ENCODE peak calls at places on chromosomes 13 and 19, in ten cellular contexts. K, F, T, S, U, J, O, Q, C and W are unnamed samples.

GRCh38 chr19:8654591-8655339 is 24.3 kb downstream of the NFILZ start:
- DNase-seq in F (peak), K (peak), Q (peak), U (peak), T (peak), S (peak), J (peak), C (peak), O (peak), W (peak)

GRCh38 chr13:73865027-73865426 is 269.2 kb downstream of the KLF12 start:
- DNase-seq in T (no peak), K (no peak), F (no peak), U (no peak), Q (no peak), J (no peak), O (no peak), C (no peak), S (no peak), W (no peak)

GRCh38 chr13:113818700-113819295 is 45.1 kb downstream of the GAS6 start:
- DNase-seq in K (no peak), O (no peak), C (no peak), U (no peak), T (no peak), F (no peak), J (no peak), Q (no peak), S (no peak), W (no peak)

GRCh38 chr13:30042272-30042671 is 191.9 kb upstream of the UBL3 start:
- DNase-seq in U (no peak), S (no peak), O (no peak), J (no peak), Q (no peak), C (no peak), K (no peak), F (no peak), T (no peak), W (no peak)

GRCh38 chr19:29539668-29540067 is 13.9 kb downstream of the VSTM2B start:
- DNase-seq in K (no peak), U (no peak), O (no peak), T (no peak), S (no peak), Q (no peak), F (no peak), J (no peak), C (no peak), W (no peak)

GRCh38 chr19:3825286-3825956 is 39.2 kb upstream of the MATK start:
- DNase-seq in U (no peak), F (no peak), K (no peak), C (no peak), J (no peak), T (no peak), S (no peak), Q (no peak), O (no peak), W (no peak)

GRCh38 chr19:49808762-49809154 is 4.3 kb downstream of the FUZ start:
- DNase-seq in Q (peak), U (peak), K (peak), O (peak), F (peak), T (peak), S (peak), J (peak), C (peak), W (peak)

GRCh38 chr19:10991521-10992081 is 30.8 kb downstream of the SMARCA4 start:
- DNase-seq in K (no peak), T (no peak), S (no peak), Q (no peak), F (no peak), U (no peak), O (no peak), C (no peak), J (no peak), W (no peak)

GRCh38 chr13:71659427-71659826 is 207.6 kb downstream of the DACH1 start:
- DNase-seq in U (no peak), J (no peak), S (peak), Q (no peak), C (no peak), O (no peak), T (no peak), K (no peak), F (no peak), W (no peak)

GRCh38 chr19:32351807-32352630 is 6.6 kb downstream of the ZNF507 start:
- DNase-seq in T (no peak), F (no peak), S (peak), K (no peak), O (no peak), J (no peak), Q (no peak), C (no peak), U (peak), W (no peak)

GRCh38 chr19:42281175-42282035 is 12.4 kb downstream of the CIC start:
- DNase-seq in K (no peak), F (no peak), Q (peak), T (peak), U (peak), S (peak), J (no peak), O (peak), C (peak), W (peak)

GRCh38 chr13:30805132-30805537 is 69.8 kb downstream of the ALOX5AP start:
- DNase-seq in T (no peak), U (no peak), S (no peak), F (no peak), Q (no peak), O (no peak), J (no peak), K (no peak), C (no peak), W (no peak)

GRCh38 chr13:32790731-32791130 is 204.5 kb downstream of the PDS5B start:
- DNase-seq in Q (no peak), U (no peak), J (no peak), F (no peak), O (no peak), T (no peak), S (no peak), K (no peak), C (no peak), W (peak)

GRCh38 chr13:71412231-71412630 is 454.8 kb downstream of the DACH1 start:
- DNase-seq in S (peak), T (no peak), K (no peak), U (no peak), C (no peak), F (no peak), O (no peak), Q (no peak), J (no peak), W (no peak)

GRCh38 chr13:71831716-71832115 is 35.3 kb downstream of the DACH1 start:
- DNase-seq in Q (no peak), O (no peak), F (no peak), C (no peak), J (no peak), K (no peak), S (no peak), T (no peak), U (no peak), W (no peak)

GRCh38 chr19:56839665-56840451 is 668 bp downstream of the PEG3 start:
- DNase-seq in J (no peak), C (peak), S (peak), Q (no peak), F (no peak), O (peak), U (no peak), T (no peak), K (no peak), W (no peak)

GRCh38 chr19:41919948-41920712 is 8.1 kb downstream of the ERFL start:
- DNase-seq in T (no peak), U (no peak), C (no peak), J (no peak), Q (no peak), S (no peak), O (no peak), K (no peak), F (no peak), W (no peak)

GRCh38 chr19:44925114-44925891 is 10.9 kb downstream of the APOC1 start:
- DNase-seq in J (no peak), F (no peak), Q (no peak), K (no peak), U (peak), C (no peak), O (peak), T (no peak), S (peak), W (no peak)

GRCh38 chr13:41842029-41842428 is 118.9 kb downstream of the VWA8 start:
- DNase-seq in K (no peak), S (peak), U (peak), J (no peak), F (no peak), O (no peak), T (no peak), C (no peak), Q (no peak), W (no peak)

GRCh38 chr19:12244370-12244769 is 50.3 kb downstream of the ZNF44 start:
- DNase-seq in T (no peak), O (no peak), J (no peak), U (no peak), F (no peak), S (no peak), K (no peak), Q (no peak), C (no peak), W (no peak)

GRCh38 chr19:2550431-2551171 is 74.7 kb downstream of the GADD45B start:
- DNase-seq in J (no peak), Q (peak), O (peak), K (no peak), F (no peak), S (no peak), C (no peak), U (no peak), T (peak), W (no peak)

GRCh38 chr19:33443638-33444195 is 70.2 kb downstream of the CEBPG start:
- DNase-seq in Q (no peak), S (no peak), K (no peak), U (no peak), J (no peak), O (no peak), T (no peak), F (no peak), C (no peak), W (no peak)

GRCh38 chr19:51246153-51246552 is 4.7 kb upstream of the SIGLECL1 start:
- DNase-seq in Q (no peak), K (no peak), O (no peak), S (no peak), F (no peak), C (no peak), J (peak), T (no peak), U (peak), W (no peak)

GRCh38 chr13:50012396-50013169 is 2.7 kb upstream of the KCNRG start:
- DNase-seq in C (no peak), K (no peak), J (no peak), Q (no peak), U (peak), F (no peak), T (no peak), O (no peak), S (no peak), W (no peak)

GRCh38 chr19:3249408-3249807 is 24.9 kb downstream of the CELF5 start:
- DNase-seq in S (no peak), K (no peak), O (no peak), C (peak), Q (no peak), J (no peak), U (no peak), F (peak), T (no peak), W (peak)

GRCh38 chr13:48505597-48506091 is 27.2 kb downstream of the RCBTB2 start:
- DNase-seq in F (peak), U (peak), S (no peak), O (no peak), K (no peak), Q (no peak), J (no peak), C (peak), T (no peak), W (no peak)

GRCh38 chr13:51002736-51003135 is 93.1 kb downstream of the RNASEH2B start:
- DNase-seq in K (no peak), J (no peak), T (no peak), F (no peak), S (no peak), O (no peak), U (no peak), Q (no peak), C (no peak), W (no peak)

GRCh38 chr13:48504606-48505369 is 28.1 kb downstream of the RCBTB2 start:
- DNase-seq in K (no peak), T (no peak), F (no peak), J (no peak), O (no peak), Q (no peak), U (no peak), S (no peak), C (no peak), W (no peak)

GRCh38 chr19:45047188-45047797 is 8.4 kb downstream of the CLASRP start:
- DNase-seq in U (no peak), O (no peak), Q (no peak), C (no peak), T (no peak), S (no peak), J (no peak), F (no peak), K (no peak), W (no peak)

GRCh38 chr13:114152831-114153371 is 20.5 kb upstream of the RASA3 start:
- DNase-seq in F (no peak), T (no peak), U (no peak), S (peak), J (no peak), Q (no peak), O (peak), C (no peak), K (no peak), W (no peak)

GRCh38 chr13:47437411-47437810 is 540.6 kb upstream of the HTR2A start:
- DNase-seq in C (no peak), T (no peak), U (peak), S (peak), F (no peak), J (no peak), Q (no peak), O (no peak), K (no peak), W (no peak)